ENCODE peak calls at places on chromosomes 11 and 22, in four cellular contexts. W, S, R and J are unnamed samples.

GRCh38 chr11:72776117-72776843 is 17.6 kb downstream of the STARD10 start:
- DNase-seq in R (no peak), W (no peak), S (no peak), J (no peak)

GRCh38 chr11:102831128-102831708 is 12.2 kb downstream of the MMP3 start:
- DNase-seq in W (peak; percentile 82), S (no peak), R (no peak), J (no peak)

GRCh38 chr11:69297926-69298777 is 4.2 kb downstream of the MYEOV start:
- DNase-seq in W (peak; percentile 76), S (peak; percentile 96), R (peak; percentile 28), J (peak; percentile 31)

GRCh38 chr11:12274056-12274455 is 103.3 kb upstream of the PARVA start:
- DNase-seq in R (no peak), W (no peak), S (no peak), J (no peak)

GRCh38 chr11:25566298-25567200 is 765.4 kb upstream of the ANO3 start:
- DNase-seq in R (no peak), W (no peak), S (peak; percentile 39), J (no peak)

GRCh38 chr11:120061036-120061760 is 76.7 kb downstream of the TRIM29 start:
- DNase-seq in W (no peak), R (no peak), S (no peak), J (no peak)

GRCh38 chr11:12719221-12719620 is 45.0 kb downstream of the TEAD1 start:
- DNase-seq in W (no peak), R (no peak), S (no peak), J (no peak)

GRCh38 chr11:5004429-5005274 is 10.0 kb downstream of the OR51L1 start:
- DNase-seq in S (peak; percentile 46), W (peak; percentile 86), R (no peak), J (no peak)

GRCh38 chr11:65560555-65561418 is 2.6 kb upstream of the LTBP3 start:
- DNase-seq in W (peak; percentile 77), S (no peak), R (no peak), J (no peak)

GRCh38 chr11:58780578-58780977 is 48.8 kb upstream of the GLYAT start:
- DNase-seq in R (no peak), S (no peak), W (no peak), J (no peak)

GRCh38 chr22:50199251-50199721 is 1.5 kb upstream of the SELENOO start:
- DNase-seq in W (no peak), S (no peak), R (no peak), J (no peak)